ENCODE peak calls at places on chromosomes 4 and X, in six cellular contexts. One of them, this sample, is unnamed.
A peak's percentile ranks its signal among the peaks of the same experiment; 100 is the strongest.

GRCh38 chr4:159003420-159004253 is 99.2 kb upstream of the RAPGEF2 start:
- DNase-seq in heart left ventricle: no peak
- DNase-seq in gastrocnemius medialis: no peak
- DNase-seq in upper lobe of left lung: no peak
- DNase-seq in GM12878: no peak
- DNase-seq in endothelial cell of umbilical vein: peak; percentile 81
- DNase-seq in this sample: no peak

GRCh38 chr4:950136-951020 is 18.1 kb downstream of the TMEM175 start:
- DNase-seq in endothelial cell of umbilical vein: no peak
- DNase-seq in gastrocnemius medialis: peak; percentile 9
- DNase-seq in GM12878: no peak
- DNase-seq in upper lobe of left lung: peak; percentile 68
- DNase-seq in heart left ventricle: no peak
- DNase-seq in this sample: no peak

GRCh38 chrX:155027509-155028066 is 944 bp downstream of the FUNDC2 start:
- DNase-seq in upper lobe of left lung: no peak
- DNase-seq in endothelial cell of umbilical vein: peak; percentile 44
- DNase-seq in GM12878: no peak
- DNase-seq in heart left ventricle: no peak
- DNase-seq in gastrocnemius medialis: peak; percentile 36
- DNase-seq in this sample: no peak

GRCh38 chr4:79088991-79089705 is 149.9 kb upstream of the PAQR3 start:
- DNase-seq in GM12878: no peak
- DNase-seq in endothelial cell of umbilical vein: no peak
- DNase-seq in upper lobe of left lung: no peak
- DNase-seq in heart left ventricle: no peak
- DNase-seq in gastrocnemius medialis: no peak
- DNase-seq in this sample: no peak

GRCh38 chr4:1195109-1195671 is 22.8 kb upstream of the SPON2 start:
- DNase-seq in GM12878: no peak
- DNase-seq in gastrocnemius medialis: peak; percentile 29
- DNase-seq in upper lobe of left lung: peak; percentile 75
- DNase-seq in endothelial cell of umbilical vein: no peak
- DNase-seq in heart left ventricle: peak; percentile 58
- DNase-seq in this sample: no peak

GRCh38 chr4:26237916-26238315 is 82.9 kb upstream of the RBPJ start:
- DNase-seq in gastrocnemius medialis: no peak
- DNase-seq in GM12878: no peak
- DNase-seq in heart left ventricle: no peak
- DNase-seq in endothelial cell of umbilical vein: no peak
- DNase-seq in upper lobe of left lung: no peak
- DNase-seq in this sample: peak; percentile 60

GRCh38 chr4:12761694-12762093 is 722.4 kb downstream of the RAB28 start:
- DNase-seq in GM12878: no peak
- DNase-seq in heart left ventricle: no peak
- DNase-seq in upper lobe of left lung: no peak
- DNase-seq in endothelial cell of umbilical vein: no peak
- DNase-seq in gastrocnemius medialis: no peak
- DNase-seq in this sample: no peak

GRCh38 chr4:75634951-75635350 is 4.6 kb upstream of the CDKL2 start:
- DNase-seq in endothelial cell of umbilical vein: no peak
- DNase-seq in gastrocnemius medialis: no peak
- DNase-seq in GM12878: no peak
- DNase-seq in heart left ventricle: no peak
- DNase-seq in upper lobe of left lung: no peak
- DNase-seq in this sample: no peak

DNA sequence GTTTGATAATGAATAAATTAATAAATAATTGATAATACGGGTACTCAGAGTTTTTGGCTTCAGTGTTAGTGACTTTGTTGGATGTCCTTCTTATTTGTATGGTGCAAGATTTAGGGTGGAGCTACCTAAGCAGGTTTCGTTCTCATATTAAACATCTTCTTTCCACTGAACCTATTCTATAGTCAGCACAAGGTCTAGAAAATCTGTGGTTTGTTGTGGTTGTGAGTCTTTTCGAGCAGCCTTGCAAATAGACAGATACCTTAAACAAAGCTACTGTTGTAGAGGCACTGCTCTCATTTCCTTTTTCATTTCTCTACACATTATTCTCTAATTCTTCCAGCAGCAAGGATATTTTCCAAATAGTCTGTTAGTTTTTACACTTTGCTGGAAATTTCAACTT is 38.1 kb upstream of the SPANXD start:
- DNase-seq in gastrocnemius medialis: no peak
- DNase-seq in heart left ventricle: no peak
- DNase-seq in GM12878: no peak
- DNase-seq in upper lobe of left lung: no peak
- DNase-seq in endothelial cell of umbilical vein: no peak
- DNase-seq in this sample: no peak
- H3K27ac ChIP-seq in gastrocnemius medialis: no peak overlapping the region
- H3K27ac ChIP-seq in heart left ventricle: no peak overlapping the region
- H3K27ac ChIP-seq in GM12878: no peak overlapping the region
- H3K27ac ChIP-seq in upper lobe of left lung: no peak overlapping the region
- H3K27ac ChIP-seq in endothelial cell of umbilical vein: no peak overlapping the region
- H3K27ac ChIP-seq in this sample: no peak overlapping the region

GRCh38 chrX:1763294-1763693 is 148.4 kb downstream of the ASMT start:
- DNase-seq in endothelial cell of umbilical vein: no peak
- DNase-seq in gastrocnemius medialis: no peak
- DNase-seq in GM12878: no peak
- DNase-seq in heart left ventricle: no peak
- DNase-seq in upper lobe of left lung: no peak
- DNase-seq in this sample: no peak
- TF ChIP-seq POLR2A in endothelial cell of umbilical vein: no peak
- TF ChIP-seq POLR2A in gastrocnemius medialis: no peak
- TF ChIP-seq POLR2A in GM12878: no peak
- TF ChIP-seq POLR2A in heart left ventricle: no peak
- TF ChIP-seq POLR2A in upper lobe of left lung: no peak
- TF ChIP-seq POLR2A in this sample: no peak

GRCh38 chrX:119468930-119469635 is 839 bp downstream of the SLC25A5 start:
- DNase-seq in GM12878: peak; percentile 35
- DNase-seq in upper lobe of left lung: peak; percentile 97
- DNase-seq in heart left ventricle: peak; percentile 93
- DNase-seq in gastrocnemius medialis: peak; percentile 86
- DNase-seq in endothelial cell of umbilical vein: peak; percentile 81
- DNase-seq in this sample: peak; percentile 90
- TF ChIP-seq CTCF in GM12878: peak; percentile 81
- TF ChIP-seq CTCF in upper lobe of left lung: peak; percentile 49
- TF ChIP-seq CTCF in heart left ventricle: peak; percentile 81
- TF ChIP-seq CTCF in gastrocnemius medialis: peak; percentile 85
- TF ChIP-seq CTCF in endothelial cell of umbilical vein: peak; percentile 71
- TF ChIP-seq CTCF in this sample: peak; percentile 79

GRCh38 chr4:23887989-23888388 is 1.9 kb downstream of the PPARGC1A start:
- DNase-seq in GM12878: no peak
- DNase-seq in heart left ventricle: peak; percentile 64
- DNase-seq in endothelial cell of umbilical vein: no peak
- DNase-seq in upper lobe of left lung: no peak
- DNase-seq in gastrocnemius medialis: peak; percentile 67
- DNase-seq in this sample: peak; percentile 72
- H3K27ac ChIP-seq in GM12878: no peak overlapping the region
- H3K27ac ChIP-seq in heart left ventricle: peak overlapping the region; percentile 85
- H3K27ac ChIP-seq in endothelial cell of umbilical vein: no peak overlapping the region
- H3K27ac ChIP-seq in upper lobe of left lung: peak overlapping the region; percentile 76
- H3K27ac ChIP-seq in gastrocnemius medialis: peak overlapping the region; percentile 84
- H3K27ac ChIP-seq in this sample: peak overlapping the region; percentile 88

DNA sequence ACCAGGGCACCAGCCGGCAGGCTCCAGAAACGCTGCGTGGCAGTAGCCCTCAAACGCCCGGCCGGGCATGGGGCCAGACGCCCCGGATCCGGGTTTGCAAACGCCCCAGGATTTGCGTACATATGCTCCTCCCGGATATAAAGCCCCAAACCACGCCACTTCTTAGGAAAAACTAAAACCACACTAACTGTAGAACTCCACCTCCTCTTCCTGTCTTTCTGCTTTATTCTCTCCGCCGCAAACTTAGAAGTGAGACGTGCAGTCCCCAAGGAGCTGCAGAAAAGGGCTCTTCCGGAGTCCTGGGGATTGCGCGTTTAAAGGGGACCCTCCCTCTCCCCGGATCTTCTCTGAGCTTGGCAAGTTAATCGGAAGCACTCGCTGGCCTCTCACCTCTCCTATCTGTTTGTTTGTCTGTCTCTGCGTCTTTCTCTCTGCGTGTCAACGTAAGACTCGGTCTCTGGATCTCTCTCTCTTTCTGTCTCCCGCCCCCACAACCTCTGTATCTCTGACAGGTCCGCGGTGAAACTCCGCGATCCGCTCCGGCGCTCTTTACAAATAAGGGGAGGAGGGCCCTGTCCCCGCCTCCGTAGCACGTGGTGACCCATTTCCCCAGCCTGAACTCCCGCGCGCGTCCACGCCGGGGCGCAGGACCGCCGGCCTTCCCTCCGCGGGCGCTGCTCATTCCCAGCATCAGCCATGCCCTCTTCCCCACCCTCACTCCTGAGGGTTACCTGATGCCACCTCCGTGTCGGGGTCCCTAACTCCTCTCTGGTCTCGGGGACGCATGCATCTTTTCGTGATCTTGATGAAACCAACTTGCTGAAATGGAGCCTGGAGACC is at the start of gene SLC39A8:
- DNase-seq in gastrocnemius medialis: peak; percentile 48
- DNase-seq in GM12878: peak; percentile 91
- DNase-seq in heart left ventricle: peak; percentile 92
- DNase-seq in endothelial cell of umbilical vein: peak; percentile 79
- DNase-seq in upper lobe of left lung: peak; percentile 97
- DNase-seq in this sample: peak; percentile 96
- TF ChIP-seq POLR2A in gastrocnemius medialis: peak; percentile 48
- TF ChIP-seq POLR2A in GM12878: peak; percentile 66
- TF ChIP-seq POLR2A in heart left ventricle: no peak
- TF ChIP-seq POLR2A in endothelial cell of umbilical vein: peak; percentile 42
- TF ChIP-seq POLR2A in upper lobe of left lung: peak; percentile 17
- TF ChIP-seq POLR2A in this sample: no peak

DNA sequence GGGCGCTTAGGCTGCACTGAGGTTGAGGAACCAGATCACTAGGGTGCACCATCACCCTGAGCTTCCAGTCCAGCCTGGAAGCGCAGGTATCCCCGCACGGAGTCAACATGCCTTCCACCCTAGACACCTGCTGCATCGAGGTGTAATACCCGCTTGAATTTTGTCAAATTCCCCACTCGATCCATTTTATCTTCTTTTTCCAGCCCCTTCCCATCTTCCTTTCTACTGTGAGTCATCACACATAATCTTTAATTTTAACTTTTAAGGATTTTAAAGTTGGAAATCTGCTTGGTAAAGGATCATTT is 824 bp downstream of the PLK4 start:
- DNase-seq in GM12878: no peak
- DNase-seq in heart left ventricle: no peak
- DNase-seq in endothelial cell of umbilical vein: no peak
- DNase-seq in upper lobe of left lung: no peak
- DNase-seq in gastrocnemius medialis: no peak
- DNase-seq in this sample: no peak
- TF ChIP-seq CTCF in GM12878: peak; percentile 22
- TF ChIP-seq CTCF in heart left ventricle: no peak
- TF ChIP-seq CTCF in endothelial cell of umbilical vein: no peak
- TF ChIP-seq CTCF in upper lobe of left lung: no peak
- TF ChIP-seq CTCF in gastrocnemius medialis: no peak
- TF ChIP-seq CTCF in this sample: no peak

DNA sequence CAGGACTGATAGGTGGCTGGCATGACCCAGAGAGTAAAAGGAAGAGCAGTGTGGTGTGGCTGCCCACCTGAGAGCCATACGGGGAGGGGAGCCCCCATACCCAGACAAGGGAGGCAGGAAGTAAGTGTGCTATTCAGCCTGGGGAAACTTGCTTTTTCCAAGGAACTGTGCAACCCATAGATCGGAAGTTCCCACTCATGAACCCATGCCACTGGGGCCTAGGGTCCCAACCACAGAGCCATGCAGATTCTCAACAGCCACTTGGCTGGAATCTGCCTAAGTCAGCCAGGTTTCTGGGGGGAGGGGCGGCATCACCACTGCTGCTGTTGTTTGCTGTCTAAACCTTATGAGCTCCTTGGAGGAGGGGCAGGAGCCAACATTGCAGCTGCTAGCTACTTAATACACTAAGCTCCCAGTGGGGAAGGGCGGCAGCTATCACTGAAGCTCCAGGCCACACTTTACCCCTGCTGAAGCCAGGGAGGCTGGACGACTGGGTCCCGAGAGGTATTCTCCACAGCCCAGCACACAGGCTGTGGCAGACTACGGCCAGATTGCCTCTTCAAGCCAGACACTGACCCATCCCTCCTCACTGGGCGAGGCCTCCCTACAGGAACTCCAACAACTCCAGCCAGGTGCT is 410.4 kb downstream of the INPP4B start:
- DNase-seq in upper lobe of left lung: no peak
- DNase-seq in gastrocnemius medialis: peak; percentile 14
- DNase-seq in endothelial cell of umbilical vein: no peak
- DNase-seq in GM12878: no peak
- DNase-seq in heart left ventricle: no peak
- DNase-seq in this sample: no peak
- H3K27ac ChIP-seq in upper lobe of left lung: no peak overlapping the region
- H3K27ac ChIP-seq in gastrocnemius medialis: no peak overlapping the region
- H3K27ac ChIP-seq in endothelial cell of umbilical vein: no peak overlapping the region
- H3K27ac ChIP-seq in GM12878: no peak overlapping the region
- H3K27ac ChIP-seq in heart left ventricle: no peak overlapping the region
- H3K27ac ChIP-seq in this sample: no peak overlapping the region

GRCh38 chrX:48576108-48576507 is 1.8 kb downstream of the RBM3 start:
- DNase-seq in upper lobe of left lung: no peak
- DNase-seq in heart left ventricle: no peak
- DNase-seq in endothelial cell of umbilical vein: no peak
- DNase-seq in GM12878: no peak
- DNase-seq in gastrocnemius medialis: no peak
- DNase-seq in this sample: no peak

GRCh38 chrX:48575642-48576041 is 1.4 kb downstream of the RBM3 start:
- DNase-seq in upper lobe of left lung: peak; percentile 56
- DNase-seq in GM12878: no peak
- DNase-seq in gastrocnemius medialis: no peak
- DNase-seq in endothelial cell of umbilical vein: no peak
- DNase-seq in heart left ventricle: no peak
- DNase-seq in this sample: no peak

GRCh38 chrX:48578661-48579128 is 4.4 kb downstream of the RBM3 start:
- DNase-seq in gastrocnemius medialis: no peak
- DNase-seq in GM12878: no peak
- DNase-seq in upper lobe of left lung: no peak
- DNase-seq in endothelial cell of umbilical vein: no peak
- DNase-seq in heart left ventricle: no peak
- DNase-seq in this sample: no peak

GRCh38 chrX:48573690-48574269 is 504 bp upstream of the RBM3 start:
- DNase-seq in heart left ventricle: peak; percentile 66
- DNase-seq in upper lobe of left lung: peak; percentile 56
- DNase-seq in endothelial cell of umbilical vein: peak; percentile 61
- DNase-seq in GM12878: no peak
- DNase-seq in gastrocnemius medialis: peak; percentile 37
- DNase-seq in this sample: no peak

GRCh38 chrX:48574270-48575266 is at the start of gene RBM3:
- DNase-seq in heart left ventricle: peak; percentile 95
- DNase-seq in upper lobe of left lung: peak; percentile 97
- DNase-seq in GM12878: peak; percentile 83
- DNase-seq in gastrocnemius medialis: peak; percentile 91
- DNase-seq in endothelial cell of umbilical vein: peak; percentile 90
- DNase-seq in this sample: peak; percentile 98
- TF ChIP-seq POLR2A in heart left ventricle: peak; percentile 25
- TF ChIP-seq POLR2A in upper lobe of left lung: peak; percentile 94
- TF ChIP-seq POLR2A in GM12878: peak; percentile 94
- TF ChIP-seq POLR2A in gastrocnemius medialis: peak; percentile 88
- TF ChIP-seq POLR2A in endothelial cell of umbilical vein: peak; percentile 80
- TF ChIP-seq POLR2A in this sample: peak; percentile 85

This sample was measured in esophagus muscularis mucosa.